ENCODE peak calls at places on chromosomes 6 and 20, in nine cellular contexts. Z is WTC11, D is progenitor cell of endocrine pancreas, G is PC-3, X is BE2C, A is H1, Q is astrocyte of the spinal cord, U is cardiac fibroblast, M is cardiac muscle cell. B is an unnamed sample.
A peak's percentile ranks its signal among the peaks of the same experiment; 100 is the strongest.

GRCh38 chr6:44161997-44162338 is 3.3 kb downstream of the CAPN11 start:
- DNase-seq in Z (no peak), U (no peak), M (no peak), X (peak; percentile 44), Q (peak; percentile 41), A (peak; percentile 39), D (no peak), G (peak; percentile 54), B (no peak)

GRCh38 chr6:116631379-116631990 is 15.2 kb downstream of the RSPH4A start:
- DNase-seq in Q (no peak), D (no peak), A (no peak), Z (peak; percentile 19), U (peak; percentile 10), G (no peak), M (peak; percentile 20), X (no peak), B (no peak)

GRCh38 chr20:59634435-59635005 is 30.2 kb downstream of the PHACTR3 start:
- DNase-seq in G (no peak), D (no peak), U (no peak), X (no peak), A (no peak), Z (no peak), Q (no peak), M (no peak), B (no peak)

GRCh38 chr6:56484669-56485068 is 158.0 kb downstream of the DST start:
- DNase-seq in U (no peak), X (no peak), A (no peak), G (peak; percentile 90), D (no peak), Z (no peak), M (peak; percentile 12), Q (peak; percentile 35), B (no peak)

GRCh38 chr6:53939830-53940229 is 145.0 kb downstream of the LRRC1 start:
- DNase-seq in D (no peak), A (no peak), Q (no peak), M (no peak), Z (no peak), X (no peak), U (no peak), G (no peak), B (no peak)

GRCh38 chr20:64156136-64156885 is 7.9 kb upstream of the MYT1 start:
- DNase-seq in Q (no peak), G (no peak), D (no peak), M (no peak), Z (no peak), U (no peak), A (no peak), X (peak; percentile 48), B (no peak)

GRCh38 chr6:146775227-146775626 is 176.5 kb downstream of the ADGB start:
- DNase-seq in Q (peak; percentile 7), Z (no peak), G (peak; percentile 11), X (no peak), D (no peak), U (peak; percentile 22), A (no peak), M (peak; percentile 38), B (no peak)

GRCh38 chr6:133701633-133702331 is 187.1 kb upstream of the TCF21 start:
- DNase-seq in X (peak; percentile 14), Q (peak; percentile 6), M (peak; percentile 75), Z (no peak), G (peak; percentile 38), U (peak; percentile 59), D (no peak), A (no peak), B (no peak)

GRCh38 chr20:17680128-17680835 is 1.8 kb downstream of the RRBP1 start:
- DNase-seq in G (peak; percentile 80), D (no peak), M (peak; percentile 78), Z (no peak), U (peak; percentile 80), X (no peak), Q (no peak), A (no peak), B (no peak)

GRCh38 chr20:54744097-54744496 is 268.7 kb downstream of the DOK5 start:
- DNase-seq in M (no peak), X (no peak), A (no peak), D (no peak), G (no peak), U (no peak), Q (no peak), Z (no peak), B (no peak)

GRCh38 chr20:10672579-10673127 is 1.1 kb downstream of the JAG1 start:
- DNase-seq in U (peak; percentile 52), M (peak; percentile 73), D (peak; percentile 23), G (peak; percentile 58), X (peak; percentile 42), Q (peak; percentile 69), Z (peak; percentile 51), A (peak; percentile 68), B (peak; percentile 32)

GRCh38 chr6:90730191-90730673 is 143.4 kb upstream of the MAP3K7 start:
- DNase-seq in X (no peak), M (no peak), U (no peak), Z (no peak), A (no peak), G (no peak), Q (no peak), D (no peak), B (no peak)

GRCh38 chr20:5863040-5863811 is 87.1 kb downstream of the TRMT6 start:
- DNase-seq in Z (no peak), X (no peak), A (no peak), G (peak; percentile 72), U (peak; percentile 77), D (no peak), M (peak; percentile 89), Q (peak; percentile 49), B (no peak)

GRCh38 chr6:51120016-51120415 is 301.3 kb downstream of the TFAP2B start:
- DNase-seq in Z (no peak), D (no peak), G (peak; percentile 66), U (no peak), X (no peak), Q (no peak), M (no peak), A (no peak), B (no peak)

GRCh38 chr20:37521091-37521771 is at the start of gene NNAT:
- DNase-seq in Q (no peak), X (no peak), A (peak; percentile 80), Z (peak; percentile 73), G (no peak), U (no peak), D (peak; percentile 40), M (peak; percentile 17), B (peak; percentile 16)

GRCh38 chr6:154593122-154593521 is 82.6 kb upstream of the CNKSR3 start:
- DNase-seq in D (no peak), Z (no peak), X (peak; percentile 35), M (no peak), G (no peak), A (no peak), Q (no peak), U (no peak), B (no peak)

GRCh38 chr20:37796121-37796520 is 102.3 kb downstream of the CTNNBL1 start:
- DNase-seq in M (peak; percentile 18), X (no peak), Q (no peak), U (peak; percentile 23), A (no peak), Z (no peak), D (no peak), G (no peak), B (no peak)

GRCh38 chr6:149335924-149336323 is 18.4 kb downstream of the TAB2 start:
- DNase-seq in G (peak; percentile 81), D (no peak), X (no peak), A (no peak), U (peak; percentile 50), Z (no peak), M (peak; percentile 51), Q (peak; percentile 41), B (no peak)

GRCh38 chr20:25382704-25383370 is 7.8 kb downstream of the ABHD12 start:
- DNase-seq in D (no peak), M (no peak), U (peak; percentile 5), X (no peak), Z (no peak), G (no peak), A (no peak), Q (no peak), B (no peak)

GRCh38 chr6:13135152-13135551 is 193.2 kb downstream of the TBC1D7 start:
- DNase-seq in Q (no peak), U (no peak), D (no peak), G (no peak), A (no peak), X (no peak), Z (no peak), M (no peak), B (no peak)

DNA sequence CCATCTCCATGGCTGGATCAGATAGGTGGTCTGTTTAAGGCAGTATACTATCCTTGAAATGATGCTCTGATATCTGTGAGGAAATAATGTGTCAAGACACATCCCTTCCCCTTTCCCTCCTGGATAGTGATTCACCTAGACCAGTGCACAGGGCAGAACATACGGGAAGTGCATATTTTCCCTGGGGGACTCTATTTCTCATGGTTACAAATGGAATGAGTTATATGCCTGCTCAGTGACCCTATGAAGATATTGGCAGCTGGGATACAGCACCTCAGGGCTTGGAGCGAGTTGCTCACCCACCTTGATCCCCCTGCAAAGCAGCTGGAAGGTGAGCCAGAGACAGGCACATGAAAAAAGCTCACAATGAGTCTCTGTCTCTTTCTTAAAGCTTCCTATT is 67.5 kb upstream of the PRL start:
- DNase-seq in Q (no peak), M (no peak), U (no peak), D (no peak), G (peak; percentile 91), A (no peak), Z (no peak), X (no peak), B (no peak)
- TF ChIP-seq CTCF in Q (no peak), M (no peak), U (no peak), D (no peak), G (no peak), A (no peak), Z (no peak), X (no peak), B (no peak)

GRCh38 chr20:2207770-2208097 is 88.1 kb upstream of the TGM3 start:
- DNase-seq in U (no peak), M (no peak), D (no peak), X (no peak), Z (no peak), Q (no peak), A (no peak), G (no peak), B (no peak)
- TF ChIP-seq CTCF in U (no peak), M (no peak), D (peak; percentile 1), X (no peak), Z (no peak), Q (no peak), A (no peak), G (peak; percentile 6), B (no peak)

DNA sequence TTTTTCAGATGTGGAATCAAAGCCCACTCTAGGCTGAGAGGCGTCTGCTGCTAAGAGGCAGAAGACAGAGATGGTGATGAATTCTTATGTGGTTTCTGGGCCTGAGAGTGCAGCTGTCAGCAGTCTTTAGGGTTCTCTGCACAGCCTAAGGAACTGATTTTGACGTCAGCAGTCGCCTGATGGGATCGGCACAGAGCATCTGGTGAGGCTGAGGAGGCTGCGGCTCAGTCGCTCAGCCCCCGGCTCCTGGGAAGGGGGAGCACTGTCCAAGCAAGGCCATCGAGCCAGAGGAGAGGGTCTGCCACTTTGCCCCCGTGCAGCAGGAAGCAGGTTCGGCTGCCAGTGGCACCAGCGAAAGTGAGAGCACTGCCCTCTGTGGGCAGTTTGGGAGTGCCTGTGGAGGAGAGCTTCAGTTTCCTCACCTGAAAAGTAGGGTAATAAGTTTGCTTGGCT is 92.5 kb downstream of the TCP11 start:
- DNase-seq in A (no peak), M (peak; percentile 86), U (peak; percentile 77), Z (peak; percentile 42), D (no peak), G (no peak), Q (peak; percentile 78), X (no peak), B (no peak)
- TF ChIP-seq CTCF in A (peak; percentile 55), M (peak; percentile 46), U (peak; percentile 11), Z (no peak), D (no peak), G (peak; percentile 59), Q (peak; percentile 38), X (no peak), B (no peak)

GRCh38 chr6:129893513-129894098 is 32.5 kb upstream of the TMEM244 start:
- DNase-seq in X (no peak), M (peak; percentile 54), D (no peak), A (no peak), Z (no peak), G (peak; percentile 14), Q (peak; percentile 43), U (peak; percentile 61), B (no peak)
- TF ChIP-seq CTCF in X (peak; percentile 8), M (peak; percentile 44), D (peak; percentile 30), A (no peak), Z (peak; percentile 15), G (peak; percentile 70), Q (peak; percentile 49), U (peak; percentile 32), B (no peak)

B was measured in activated B cell treated with CpG ODN at 0.5 μM for 24 hours.